ENCODE peak calls at places on chromosomes 12 and 14, in nine cellular contexts. One of them, this sample, is unnamed.

GRCh38 chr14:22112004-22112403 is 438.4 kb upstream of the OR4E1 start:
- DNase-seq in fibroblast of the aortic adventitia: no peak
- DNase-seq in HL-60: peak; percentile 8
- DNase-seq in mesothelial cell of epicardium: no peak
- DNase-seq in A673: peak; percentile 64
- DNase-seq in astrocyte of the spinal cord: no peak
- DNase-seq in fibroblast of mammary gland: peak; percentile 4
- DNase-seq in astrocyte of the cerebellum: no peak
- DNase-seq in transverse colon: no peak
- DNase-seq in this sample: no peak

GRCh38 chr12:114762490-114763110 is 78.6 kb upstream of the TBX3 start:
- DNase-seq in fibroblast of the aortic adventitia: peak; percentile 16
- DNase-seq in astrocyte of the cerebellum: no peak
- DNase-seq in transverse colon: no peak
- DNase-seq in astrocyte of the spinal cord: peak; percentile 53
- DNase-seq in fibroblast of mammary gland: peak; percentile 18
- DNase-seq in A673: no peak
- DNase-seq in mesothelial cell of epicardium: no peak
- DNase-seq in HL-60: peak; percentile 8
- DNase-seq in this sample: no peak

GRCh38 chr12:89927226-89927698 is 218.6 kb upstream of the ATP2B1 start:
- DNase-seq in fibroblast of mammary gland: no peak
- DNase-seq in mesothelial cell of epicardium: no peak
- DNase-seq in transverse colon: no peak
- DNase-seq in astrocyte of the cerebellum: no peak
- DNase-seq in fibroblast of the aortic adventitia: no peak
- DNase-seq in astrocyte of the spinal cord: no peak
- DNase-seq in HL-60: peak; percentile 14
- DNase-seq in A673: no peak
- DNase-seq in this sample: no peak

GRCh38 chr14:71322660-71323250 is 415.5 kb downstream of the PCNX1 start:
- DNase-seq in mesothelial cell of epicardium: no peak
- DNase-seq in fibroblast of mammary gland: peak; percentile 71
- DNase-seq in astrocyte of the spinal cord: peak; percentile 72
- DNase-seq in transverse colon: no peak
- DNase-seq in A673: peak; percentile 70
- DNase-seq in astrocyte of the cerebellum: peak; percentile 34
- DNase-seq in HL-60: peak; percentile 2
- DNase-seq in fibroblast of the aortic adventitia: peak; percentile 78
- DNase-seq in this sample: peak; percentile 36

GRCh38 chr14:47863441-47863840 is 188.0 kb upstream of the MDGA2 start:
- DNase-seq in astrocyte of the spinal cord: no peak
- DNase-seq in transverse colon: no peak
- DNase-seq in fibroblast of mammary gland: no peak
- DNase-seq in HL-60: no peak
- DNase-seq in A673: no peak
- DNase-seq in fibroblast of the aortic adventitia: no peak
- DNase-seq in mesothelial cell of epicardium: no peak
- DNase-seq in astrocyte of the cerebellum: no peak
- DNase-seq in this sample: no peak

GRCh38 chr14:100440207-100440631 is 117.1 kb downstream of the SLC25A47 start:
- DNase-seq in transverse colon: peak; percentile 82
- DNase-seq in A673: peak; percentile 62
- DNase-seq in astrocyte of the spinal cord: peak; percentile 76
- DNase-seq in HL-60: peak; percentile 58
- DNase-seq in fibroblast of mammary gland: peak; percentile 68
- DNase-seq in astrocyte of the cerebellum: peak; percentile 66
- DNase-seq in fibroblast of the aortic adventitia: peak; percentile 68
- DNase-seq in mesothelial cell of epicardium: peak; percentile 68
- DNase-seq in this sample: no peak

GRCh38 chr14:38039526-38039925 is 168.2 kb upstream of the SSTR1 start:
- DNase-seq in astrocyte of the cerebellum: no peak
- DNase-seq in astrocyte of the spinal cord: no peak
- DNase-seq in transverse colon: no peak
- DNase-seq in HL-60: no peak
- DNase-seq in A673: peak; percentile 4
- DNase-seq in mesothelial cell of epicardium: no peak
- DNase-seq in fibroblast of the aortic adventitia: no peak
- DNase-seq in fibroblast of mammary gland: peak; percentile 15
- DNase-seq in this sample: no peak

GRCh38 chr12:50351120-50352043 is 45.0 kb downstream of the FAM186A start:
- DNase-seq in HL-60: no peak
- DNase-seq in astrocyte of the cerebellum: no peak
- DNase-seq in A673: peak; percentile 39
- DNase-seq in fibroblast of mammary gland: peak; percentile 28
- DNase-seq in transverse colon: peak; percentile 24
- DNase-seq in mesothelial cell of epicardium: no peak
- DNase-seq in fibroblast of the aortic adventitia: peak; percentile 43
- DNase-seq in astrocyte of the spinal cord: no peak
- DNase-seq in this sample: no peak

GRCh38 chr12:91989143-91989542 is 156.5 kb downstream of the BTG1 start:
- DNase-seq in astrocyte of the spinal cord: no peak
- DNase-seq in transverse colon: no peak
- DNase-seq in fibroblast of mammary gland: no peak
- DNase-seq in A673: no peak
- DNase-seq in fibroblast of the aortic adventitia: no peak
- DNase-seq in astrocyte of the cerebellum: no peak
- DNase-seq in mesothelial cell of epicardium: no peak
- DNase-seq in HL-60: no peak
- DNase-seq in this sample: no peak

GRCh38 chr12:57518176-57518919 is 2.0 kb downstream of the DDIT3 start:
- DNase-seq in transverse colon: no peak
- DNase-seq in A673: no peak
- DNase-seq in HL-60: no peak
- DNase-seq in astrocyte of the cerebellum: no peak
- DNase-seq in fibroblast of mammary gland: peak; percentile 43
- DNase-seq in fibroblast of the aortic adventitia: peak; percentile 51
- DNase-seq in mesothelial cell of epicardium: no peak
- DNase-seq in astrocyte of the spinal cord: no peak
- DNase-seq in this sample: no peak

GRCh38 chr14:24149302-24149969 is 2.1 kb downstream of the RNF31 start:
- DNase-seq in astrocyte of the cerebellum: no peak
- DNase-seq in fibroblast of mammary gland: no peak
- DNase-seq in transverse colon: no peak
- DNase-seq in mesothelial cell of epicardium: no peak
- DNase-seq in HL-60: no peak
- DNase-seq in astrocyte of the spinal cord: no peak
- DNase-seq in A673: no peak
- DNase-seq in fibroblast of the aortic adventitia: no peak
- DNase-seq in this sample: no peak

GRCh38 chr12:121858662-121859572 is at the start of gene HPD:
- DNase-seq in astrocyte of the spinal cord: peak; percentile 78
- DNase-seq in astrocyte of the cerebellum: peak; percentile 81
- DNase-seq in A673: no peak
- DNase-seq in fibroblast of the aortic adventitia: peak; percentile 95
- DNase-seq in mesothelial cell of epicardium: no peak
- DNase-seq in fibroblast of mammary gland: peak; percentile 90
- DNase-seq in HL-60: no peak
- DNase-seq in transverse colon: peak; percentile 34
- DNase-seq in this sample: peak; percentile 64

GRCh38 chr12:109461846-109462766 is 15.0 kb downstream of the KCTD10 start:
- DNase-seq in astrocyte of the cerebellum: peak; percentile 82
- DNase-seq in HL-60: no peak
- DNase-seq in mesothelial cell of epicardium: peak; percentile 65
- DNase-seq in fibroblast of the aortic adventitia: peak; percentile 97
- DNase-seq in A673: peak; percentile 32
- DNase-seq in astrocyte of the spinal cord: peak; percentile 95
- DNase-seq in fibroblast of mammary gland: peak; percentile 96
- DNase-seq in transverse colon: peak; percentile 85
- DNase-seq in this sample: peak; percentile 99

GRCh38 chr14:63854330-63854729 is 1.5 kb downstream of the SYNE2 start:
- DNase-seq in A673: no peak
- DNase-seq in HL-60: no peak
- DNase-seq in astrocyte of the spinal cord: peak; percentile 9
- DNase-seq in fibroblast of the aortic adventitia: no peak
- DNase-seq in astrocyte of the cerebellum: no peak
- DNase-seq in transverse colon: no peak
- DNase-seq in mesothelial cell of epicardium: no peak
- DNase-seq in fibroblast of mammary gland: no peak
- DNase-seq in this sample: no peak

GRCh38 chr12:127077262-127078045 is 1189.5 kb upstream of the TMEM132C start:
- DNase-seq in A673: no peak
- DNase-seq in astrocyte of the spinal cord: no peak
- DNase-seq in HL-60: no peak
- DNase-seq in transverse colon: no peak
- DNase-seq in fibroblast of the aortic adventitia: no peak
- DNase-seq in mesothelial cell of epicardium: no peak
- DNase-seq in fibroblast of mammary gland: no peak
- DNase-seq in astrocyte of the cerebellum: no peak
- DNase-seq in this sample: no peak
- TF ChIP-seq CTCF in A673: no peak
- TF ChIP-seq CTCF in astrocyte of the spinal cord: peak; percentile 4
- TF ChIP-seq CTCF in HL-60: no peak
- TF ChIP-seq CTCF in transverse colon: no peak
- TF ChIP-seq CTCF in fibroblast of the aortic adventitia: no peak
- TF ChIP-seq CTCF in mesothelial cell of epicardium: no peak
- TF ChIP-seq CTCF in fibroblast of mammary gland: no peak
- TF ChIP-seq CTCF in astrocyte of the cerebellum: no peak
- TF ChIP-seq CTCF in this sample: no peak

GRCh38 chr12:647039-647712 is 16.1 kb downstream of the NINJ2 start:
- DNase-seq in transverse colon: no peak
- DNase-seq in A673: no peak
- DNase-seq in mesothelial cell of epicardium: no peak
- DNase-seq in astrocyte of the cerebellum: no peak
- DNase-seq in astrocyte of the spinal cord: no peak
- DNase-seq in fibroblast of the aortic adventitia: no peak
- DNase-seq in HL-60: no peak
- DNase-seq in fibroblast of mammary gland: no peak
- DNase-seq in this sample: no peak

GRCh38 chr12:646303-647038 is 16.8 kb downstream of the NINJ2 start:
- DNase-seq in astrocyte of the spinal cord: no peak
- DNase-seq in astrocyte of the cerebellum: no peak
- DNase-seq in mesothelial cell of epicardium: no peak
- DNase-seq in A673: no peak
- DNase-seq in fibroblast of mammary gland: peak; percentile 72
- DNase-seq in fibroblast of the aortic adventitia: peak; percentile 81
- DNase-seq in transverse colon: no peak
- DNase-seq in HL-60: no peak
- DNase-seq in this sample: no peak

GRCh38 chr12:647713-648085 is 15.5 kb downstream of the NINJ2 start:
- DNase-seq in astrocyte of the spinal cord: no peak
- DNase-seq in fibroblast of mammary gland: no peak
- DNase-seq in transverse colon: no peak
- DNase-seq in HL-60: no peak
- DNase-seq in mesothelial cell of epicardium: no peak
- DNase-seq in A673: no peak
- DNase-seq in astrocyte of the cerebellum: no peak
- DNase-seq in fibroblast of the aortic adventitia: no peak
- DNase-seq in this sample: no peak

GRCh38 chr12:645563-646071 is 17.6 kb downstream of the NINJ2 start:
- DNase-seq in astrocyte of the cerebellum: no peak
- DNase-seq in astrocyte of the spinal cord: peak; percentile 53
- DNase-seq in fibroblast of the aortic adventitia: peak; percentile 73
- DNase-seq in fibroblast of mammary gland: peak; percentile 79
- DNase-seq in transverse colon: no peak
- DNase-seq in HL-60: no peak
- DNase-seq in mesothelial cell of epicardium: no peak
- DNase-seq in A673: no peak
- DNase-seq in this sample: no peak

DNA sequence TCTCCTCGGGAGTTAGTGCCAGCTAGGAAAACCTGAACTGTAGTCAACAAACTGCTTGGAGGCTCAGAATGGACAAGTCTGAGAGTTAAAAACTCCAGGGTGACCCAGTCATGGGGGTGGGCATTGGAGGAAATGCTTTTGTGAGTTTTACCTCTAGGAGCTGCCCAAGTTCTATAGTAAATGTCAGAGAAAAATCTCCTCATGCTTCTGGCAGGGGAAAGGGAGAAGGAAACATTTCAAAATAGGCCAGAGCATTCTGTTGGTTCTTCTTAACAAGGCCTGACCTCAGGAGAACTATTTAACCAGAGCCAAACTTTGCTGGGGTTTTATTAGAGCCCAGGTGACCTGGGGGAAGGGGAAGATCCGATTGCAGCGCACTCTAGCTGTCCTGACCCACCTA is 12.3 kb downstream of the NINJ2 start:
- DNase-seq in astrocyte of the spinal cord: no peak
- DNase-seq in mesothelial cell of epicardium: no peak
- DNase-seq in transverse colon: no peak
- DNase-seq in astrocyte of the cerebellum: no peak
- DNase-seq in A673: no peak
- DNase-seq in HL-60: peak; percentile 58
- DNase-seq in fibroblast of the aortic adventitia: no peak
- DNase-seq in fibroblast of mammary gland: no peak
- DNase-seq in this sample: no peak
- TF ChIP-seq CTCF in astrocyte of the spinal cord: peak; percentile 4
- TF ChIP-seq CTCF in mesothelial cell of epicardium: no peak
- TF ChIP-seq CTCF in transverse colon: no peak
- TF ChIP-seq CTCF in astrocyte of the cerebellum: no peak
- TF ChIP-seq CTCF in A673: peak; percentile 16
- TF ChIP-seq CTCF in HL-60: peak; percentile 4
- TF ChIP-seq CTCF in fibroblast of the aortic adventitia: peak; percentile 8
- TF ChIP-seq CTCF in fibroblast of mammary gland: no peak
- TF ChIP-seq CTCF in this sample: no peak

DNA sequence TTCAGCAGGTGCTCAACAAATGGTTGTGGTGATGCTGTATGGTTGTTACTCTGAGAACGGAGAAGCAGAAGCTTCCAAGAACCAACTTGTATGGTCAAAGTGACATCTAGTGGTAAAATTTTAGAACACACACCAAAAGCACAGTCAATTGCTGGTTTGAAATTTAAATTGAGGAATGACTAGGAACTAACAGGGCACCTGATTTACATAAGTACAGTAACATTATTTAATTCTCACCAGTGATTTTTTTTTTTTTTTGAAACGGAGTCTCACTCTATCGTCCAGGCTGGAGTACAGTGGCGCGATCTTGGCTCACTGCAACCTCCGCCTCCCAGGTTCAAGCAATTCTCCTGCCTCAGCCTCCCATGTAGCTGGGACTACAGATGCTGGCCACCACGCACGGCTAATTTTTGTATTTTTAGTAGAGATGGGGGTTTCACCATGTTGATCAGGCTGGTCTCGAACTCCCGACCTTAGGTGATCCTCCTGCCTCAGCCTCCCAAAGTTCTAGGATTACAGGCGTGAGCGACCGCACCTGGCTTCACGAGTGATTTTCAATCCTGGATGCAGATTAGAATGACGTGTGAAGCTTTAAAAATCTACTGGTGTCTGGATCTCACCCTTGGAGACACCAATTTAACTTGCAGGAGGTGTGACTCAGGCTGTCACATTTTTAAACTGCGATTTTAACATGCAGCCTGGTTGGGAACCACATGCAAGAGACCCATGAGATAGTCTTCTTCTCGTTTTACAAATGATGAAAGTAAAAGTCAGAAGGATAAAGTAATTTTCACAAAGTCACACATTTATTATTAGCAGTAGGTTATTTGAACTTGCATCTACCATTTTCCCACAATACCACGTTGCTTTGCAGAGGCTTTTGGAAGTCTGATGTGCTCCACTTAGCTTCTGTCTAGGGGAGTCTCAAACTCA is 14.1 kb upstream of the NUMB start:
- DNase-seq in astrocyte of the spinal cord: peak; percentile 77
- DNase-seq in mesothelial cell of epicardium: no peak
- DNase-seq in A673: peak; percentile 76
- DNase-seq in transverse colon: no peak
- DNase-seq in astrocyte of the cerebellum: peak; percentile 70
- DNase-seq in fibroblast of mammary gland: peak; percentile 86
- DNase-seq in fibroblast of the aortic adventitia: peak; percentile 87
- DNase-seq in HL-60: no peak
- DNase-seq in this sample: no peak
- TF ChIP-seq CTCF in astrocyte of the spinal cord: peak; percentile 56
- TF ChIP-seq CTCF in mesothelial cell of epicardium: peak; percentile 67
- TF ChIP-seq CTCF in A673: peak; percentile 74
- TF ChIP-seq CTCF in transverse colon: peak; percentile 83
- TF ChIP-seq CTCF in astrocyte of the cerebellum: peak; percentile 46
- TF ChIP-seq CTCF in fibroblast of mammary gland: peak; percentile 76
- TF ChIP-seq CTCF in fibroblast of the aortic adventitia: peak; percentile 60
- TF ChIP-seq CTCF in HL-60: peak; percentile 3
- TF ChIP-seq CTCF in this sample: peak; percentile 56

GRCh38 chr12:21065845-21066244 is 65.1 kb upstream of the SLCO1B1 start:
- DNase-seq in HL-60: no peak
- DNase-seq in transverse colon: no peak
- DNase-seq in astrocyte of the spinal cord: peak; percentile 33
- DNase-seq in astrocyte of the cerebellum: peak; percentile 35
- DNase-seq in mesothelial cell of epicardium: no peak
- DNase-seq in fibroblast of the aortic adventitia: peak; percentile 9
- DNase-seq in fibroblast of mammary gland: no peak
- DNase-seq in A673: peak; percentile 4
- DNase-seq in this sample: no peak
- TF ChIP-seq CTCF in HL-60: no peak
- TF ChIP-seq CTCF in transverse colon: peak; percentile 13
- TF ChIP-seq CTCF in astrocyte of the spinal cord: peak; percentile 57
- TF ChIP-seq CTCF in astrocyte of the cerebellum: peak; percentile 66
- TF ChIP-seq CTCF in mesothelial cell of epicardium: no peak
- TF ChIP-seq CTCF in fibroblast of the aortic adventitia: no peak
- TF ChIP-seq CTCF in fibroblast of mammary gland: no peak
- TF ChIP-seq CTCF in A673: peak; percentile 42
- TF ChIP-seq CTCF in this sample: no peak

This sample was measured in AG09319.